ENCODE peak calls at places on chromosomes 3 and 15, in seven cellular contexts. One of them, this sample, is unnamed.

GRCh38 chr3:90024986-90025385 is 917.6 kb downstream of the EPHA3 start:
- DNase-seq in Peyer's patch: no peak
- DNase-seq in brain microvascular endothelial cell: no peak
- DNase-seq in mucosa of descending colon: no peak
- DNase-seq in AG04449: no peak
- DNase-seq in kidney epithelial cell: no peak
- DNase-seq in lung: no peak
- DNase-seq in this sample: no peak

GRCh38 chr3:128395046-128395445 is 71.6 kb downstream of the DNAJB8 start:
- DNase-seq in Peyer's patch: no peak
- DNase-seq in brain microvascular endothelial cell: no peak
- DNase-seq in mucosa of descending colon: no peak
- DNase-seq in AG04449: no peak
- DNase-seq in kidney epithelial cell: no peak
- DNase-seq in lung: no peak
- DNase-seq in this sample: no peak

GRCh38 chr3:2856062-2856792 is 253.9 kb downstream of the IL5RA start:
- DNase-seq in Peyer's patch: no peak
- DNase-seq in brain microvascular endothelial cell: no peak
- DNase-seq in mucosa of descending colon: no peak
- DNase-seq in AG04449: no peak
- DNase-seq in kidney epithelial cell: no peak
- DNase-seq in lung: no peak
- DNase-seq in this sample: no peak

GRCh38 chr3:128851601-128852000 is 27.8 kb upstream of the ACAD9 start:
- DNase-seq in Peyer's patch: no peak
- DNase-seq in brain microvascular endothelial cell: no peak
- DNase-seq in mucosa of descending colon: no peak
- DNase-seq in AG04449: no peak
- DNase-seq in kidney epithelial cell: no peak
- DNase-seq in lung: no peak
- DNase-seq in this sample: no peak

GRCh38 chr3:38114052-38114874 is 22.7 kb downstream of the ACAA1 start:
- DNase-seq in Peyer's patch: peak
- DNase-seq in brain microvascular endothelial cell: no peak
- DNase-seq in mucosa of descending colon: no peak
- DNase-seq in AG04449: no peak
- DNase-seq in kidney epithelial cell: no peak
- DNase-seq in lung: no peak
- DNase-seq in this sample: no peak

GRCh38 chr3:3105815-3106214 is 4.4 kb downstream of the IL5RA start:
- DNase-seq in Peyer's patch: no peak
- DNase-seq in brain microvascular endothelial cell: no peak
- DNase-seq in mucosa of descending colon: no peak
- DNase-seq in AG04449: no peak
- DNase-seq in kidney epithelial cell: no peak
- DNase-seq in lung: no peak
- DNase-seq in this sample: no peak

GRCh38 chr15:52040167-52040900 is 21.3 kb downstream of the MAPK6 start:
- DNase-seq in Peyer's patch: no peak
- DNase-seq in brain microvascular endothelial cell: no peak
- DNase-seq in mucosa of descending colon: no peak
- DNase-seq in AG04449: no peak
- DNase-seq in kidney epithelial cell: no peak
- DNase-seq in lung: no peak
- DNase-seq in this sample: peak

GRCh38 chr3:183819831-183820230 is 5.5 kb downstream of the MAP6D1 start:
- DNase-seq in Peyer's patch: no peak
- DNase-seq in brain microvascular endothelial cell: no peak
- DNase-seq in mucosa of descending colon: no peak
- DNase-seq in AG04449: no peak
- DNase-seq in kidney epithelial cell: no peak
- DNase-seq in lung: no peak
- DNase-seq in this sample: no peak

GRCh38 chr15:39774688-39775267 is 7.9 kb downstream of the FSIP1 start:
- DNase-seq in Peyer's patch: no peak
- DNase-seq in brain microvascular endothelial cell: no peak
- DNase-seq in mucosa of descending colon: no peak
- DNase-seq in AG04449: no peak
- DNase-seq in kidney epithelial cell: no peak
- DNase-seq in lung: no peak
- DNase-seq in this sample: no peak

GRCh38 chr3:65712156-65712555 is 326.6 kb downstream of the MAGI1 start:
- DNase-seq in Peyer's patch: no peak
- DNase-seq in brain microvascular endothelial cell: no peak
- DNase-seq in mucosa of descending colon: no peak
- DNase-seq in AG04449: no peak
- DNase-seq in kidney epithelial cell: no peak
- DNase-seq in lung: no peak
- DNase-seq in this sample: peak

GRCh38 chr3:46935168-46935858 is 41.2 kb downstream of the CCDC12 start:
- DNase-seq in Peyer's patch: peak
- DNase-seq in brain microvascular endothelial cell: peak
- DNase-seq in mucosa of descending colon: no peak
- DNase-seq in AG04449: peak
- DNase-seq in kidney epithelial cell: peak
- DNase-seq in lung: peak
- DNase-seq in this sample: peak

GRCh38 chr3:97712919-97713318 is 51.6 kb upstream of the ARL6 start:
- DNase-seq in Peyer's patch: no peak
- DNase-seq in brain microvascular endothelial cell: no peak
- DNase-seq in mucosa of descending colon: no peak
- DNase-seq in AG04449: no peak
- DNase-seq in kidney epithelial cell: no peak
- DNase-seq in lung: no peak
- DNase-seq in this sample: no peak

GRCh38 chr3:30895329-30895728 is 868 bp upstream of the GADL1 start:
- DNase-seq in Peyer's patch: no peak
- DNase-seq in brain microvascular endothelial cell: no peak
- DNase-seq in mucosa of descending colon: no peak
- DNase-seq in AG04449: no peak
- DNase-seq in kidney epithelial cell: no peak
- DNase-seq in lung: no peak
- DNase-seq in this sample: no peak

GRCh38 chr3:189270248-189270832 is 98.6 kb downstream of the TPRG1 start:
- DNase-seq in Peyer's patch: peak
- DNase-seq in brain microvascular endothelial cell: peak
- DNase-seq in mucosa of descending colon: peak
- DNase-seq in AG04449: peak
- DNase-seq in kidney epithelial cell: peak
- DNase-seq in lung: peak
- DNase-seq in this sample: peak

GRCh38 chr3:104909188-104909587 is 457.5 kb upstream of the ALCAM start:
- DNase-seq in Peyer's patch: no peak
- DNase-seq in brain microvascular endothelial cell: peak
- DNase-seq in mucosa of descending colon: no peak
- DNase-seq in AG04449: peak
- DNase-seq in kidney epithelial cell: peak
- DNase-seq in lung: no peak
- DNase-seq in this sample: no peak

GRCh38 chr15:35173444-35174118 is 88.5 kb upstream of the NANOGP8 start:
- DNase-seq in Peyer's patch: no peak
- DNase-seq in brain microvascular endothelial cell: peak
- DNase-seq in mucosa of descending colon: no peak
- DNase-seq in AG04449: no peak
- DNase-seq in kidney epithelial cell: no peak
- DNase-seq in lung: no peak
- DNase-seq in this sample: peak

GRCh38 chr3:45132568-45133211 is 13.5 kb downstream of the CDCP1 start:
- DNase-seq in Peyer's patch: no peak
- DNase-seq in brain microvascular endothelial cell: no peak
- DNase-seq in mucosa of descending colon: no peak
- DNase-seq in AG04449: no peak
- DNase-seq in kidney epithelial cell: no peak
- DNase-seq in lung: no peak
- DNase-seq in this sample: no peak

GRCh38 chr3:39433642-39434041 is 27.1 kb downstream of the RPSA start:
- DNase-seq in Peyer's patch: no peak
- DNase-seq in brain microvascular endothelial cell: no peak
- DNase-seq in mucosa of descending colon: no peak
- DNase-seq in AG04449: peak
- DNase-seq in kidney epithelial cell: peak
- DNase-seq in lung: no peak
- DNase-seq in this sample: peak

GRCh38 chr3:192825657-192826200 is 91.9 kb downstream of the MB21D2 start:
- DNase-seq in Peyer's patch: no peak
- DNase-seq in brain microvascular endothelial cell: no peak
- DNase-seq in mucosa of descending colon: peak
- DNase-seq in AG04449: no peak
- DNase-seq in kidney epithelial cell: no peak
- DNase-seq in lung: no peak
- DNase-seq in this sample: no peak

GRCh38 chr3:9276761-9277370 is 27.4 kb upstream of the SRGAP3 start:
- DNase-seq in Peyer's patch: no peak
- DNase-seq in brain microvascular endothelial cell: no peak
- DNase-seq in mucosa of descending colon: no peak
- DNase-seq in AG04449: no peak
- DNase-seq in kidney epithelial cell: no peak
- DNase-seq in lung: no peak
- DNase-seq in this sample: no peak

GRCh38 chr15:88624156-88624970 is 3.2 kb downstream of the AEN start:
- DNase-seq in Peyer's patch: no peak
- DNase-seq in brain microvascular endothelial cell: no peak
- DNase-seq in mucosa of descending colon: peak
- DNase-seq in AG04449: no peak
- DNase-seq in kidney epithelial cell: no peak
- DNase-seq in lung: no peak
- DNase-seq in this sample: peak

GRCh38 chr3:127978636-127979035 is 63.6 kb downstream of the KBTBD12 start:
- DNase-seq in Peyer's patch: no peak
- DNase-seq in brain microvascular endothelial cell: no peak
- DNase-seq in mucosa of descending colon: no peak
- DNase-seq in AG04449: no peak
- DNase-seq in kidney epithelial cell: no peak
- DNase-seq in lung: no peak
- DNase-seq in this sample: no peak

GRCh38 chr15:99143655-99144610 is 39.1 kb downstream of the SYNM start:
- DNase-seq in Peyer's patch: no peak
- DNase-seq in brain microvascular endothelial cell: no peak
- DNase-seq in mucosa of descending colon: peak
- DNase-seq in AG04449: no peak
- DNase-seq in kidney epithelial cell: no peak
- DNase-seq in lung: peak
- DNase-seq in this sample: no peak
- H3K4me3 ChIP-seq in Peyer's patch: no peak
- H3K4me3 ChIP-seq in brain microvascular endothelial cell: no peak
- H3K4me3 ChIP-seq in mucosa of descending colon: no peak
- H3K4me3 ChIP-seq in AG04449: no peak
- H3K4me3 ChIP-seq in kidney epithelial cell: no peak
- H3K4me3 ChIP-seq in lung: no peak
- H3K4me3 ChIP-seq in this sample: no peak

DNA sequence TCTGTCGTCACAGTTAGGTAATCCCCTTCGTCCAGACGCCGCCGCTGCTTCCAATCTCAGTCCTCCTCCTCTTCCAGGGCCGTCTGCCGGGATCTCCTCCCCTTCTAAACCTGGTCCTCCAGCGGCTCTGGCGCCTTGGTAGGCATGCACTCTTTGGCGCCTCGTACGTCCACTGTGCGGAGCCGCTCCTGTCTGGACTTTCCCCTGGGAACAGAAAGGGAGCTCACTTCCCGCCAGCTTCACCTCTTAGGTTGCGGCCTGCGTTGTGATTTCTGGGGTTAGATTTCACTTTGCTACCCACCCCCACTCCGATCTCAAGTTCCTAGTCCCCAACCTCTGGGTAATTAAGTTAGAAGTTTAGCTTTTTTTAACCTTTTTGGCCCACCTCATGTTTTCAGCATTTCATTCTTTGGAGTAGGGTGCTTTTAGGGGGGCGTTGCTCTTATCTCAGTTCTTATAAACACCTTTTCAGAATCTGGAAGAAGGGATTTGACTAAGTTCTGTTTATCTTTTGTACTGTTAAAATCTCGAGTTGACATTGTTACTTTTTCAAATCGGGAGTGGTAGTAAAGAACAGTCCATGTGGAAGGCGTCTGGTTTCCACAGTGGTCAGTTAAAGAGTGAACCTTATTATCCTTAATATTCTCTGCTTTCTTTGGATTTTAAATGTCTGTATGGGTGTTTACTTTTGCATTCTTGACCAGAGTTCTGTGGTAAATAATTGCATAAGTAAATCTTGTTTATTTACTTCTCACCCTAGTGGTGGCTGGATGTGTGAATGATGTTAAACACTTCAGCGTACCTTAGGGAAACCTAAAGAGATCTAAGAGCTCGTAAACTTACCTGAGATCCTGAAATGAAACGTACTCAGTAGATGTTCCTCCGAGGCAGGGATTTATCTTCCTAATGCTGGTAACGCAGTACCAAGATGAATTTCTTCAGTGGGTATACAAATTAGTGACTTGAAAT is 611 bp downstream of the CTDSPL2 start:
- DNase-seq in Peyer's patch: peak
- DNase-seq in brain microvascular endothelial cell: no peak
- DNase-seq in mucosa of descending colon: peak
- DNase-seq in AG04449: no peak
- DNase-seq in kidney epithelial cell: no peak
- DNase-seq in lung: no peak
- DNase-seq in this sample: peak
- TF ChIP-seq CTCF in Peyer's patch: peak
- TF ChIP-seq CTCF in brain microvascular endothelial cell: no peak
- TF ChIP-seq CTCF in mucosa of descending colon: no peak
- TF ChIP-seq CTCF in AG04449: no peak
- TF ChIP-seq CTCF in kidney epithelial cell: no peak
- TF ChIP-seq CTCF in lung: no peak
- TF ChIP-seq CTCF in this sample: no peak

DNA sequence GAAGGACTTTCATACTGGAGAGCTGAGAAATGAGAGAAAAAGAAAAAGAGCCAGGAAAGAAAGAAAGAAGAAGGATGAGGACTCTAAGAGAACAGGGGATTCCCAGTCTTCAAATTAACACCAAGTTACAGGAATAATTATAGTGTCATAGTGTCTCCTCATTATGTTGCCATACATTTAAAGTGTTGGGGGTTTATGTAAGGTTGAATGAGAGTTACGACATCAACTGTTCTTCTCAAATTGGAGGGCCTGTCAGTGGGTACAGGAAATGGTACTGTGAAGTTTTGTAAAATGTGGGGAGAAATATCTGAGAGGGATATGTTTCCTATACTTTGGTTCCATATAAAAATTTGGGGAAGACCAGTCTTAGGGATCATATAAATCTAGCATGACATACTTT is 12.3 kb upstream of the CD200 start:
- DNase-seq in Peyer's patch: no peak
- DNase-seq in brain microvascular endothelial cell: no peak
- DNase-seq in mucosa of descending colon: no peak
- DNase-seq in AG04449: no peak
- DNase-seq in kidney epithelial cell: no peak
- DNase-seq in lung: no peak
- DNase-seq in this sample: no peak
- H3K4me3 ChIP-seq in Peyer's patch: no peak
- H3K4me3 ChIP-seq in brain microvascular endothelial cell: no peak
- H3K4me3 ChIP-seq in mucosa of descending colon: no peak
- H3K4me3 ChIP-seq in AG04449: no peak
- H3K4me3 ChIP-seq in kidney epithelial cell: no peak
- H3K4me3 ChIP-seq in lung: no peak
- H3K4me3 ChIP-seq in this sample: no peak

DNA sequence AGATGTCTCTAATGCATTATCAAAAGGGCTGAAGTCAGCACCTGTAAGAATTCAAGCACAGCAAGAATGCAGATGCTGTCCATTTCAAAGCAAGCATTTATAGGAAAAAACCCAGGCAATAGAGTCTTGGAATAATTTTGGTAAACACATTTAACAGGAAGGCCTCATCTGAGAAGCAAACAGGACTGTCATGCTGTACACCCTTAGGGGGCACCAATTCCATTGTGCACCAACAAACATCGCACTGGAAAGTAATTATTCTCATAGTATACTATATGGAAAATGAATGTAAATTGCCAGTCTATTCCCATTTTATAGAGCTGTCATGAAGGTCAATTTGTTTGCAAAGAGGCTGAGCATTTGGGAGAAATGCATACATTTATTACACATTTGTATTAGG is 247.3 kb upstream of the SUCLG2 start:
- DNase-seq in Peyer's patch: no peak
- DNase-seq in brain microvascular endothelial cell: no peak
- DNase-seq in mucosa of descending colon: no peak
- DNase-seq in AG04449: no peak
- DNase-seq in kidney epithelial cell: no peak
- DNase-seq in lung: no peak
- DNase-seq in this sample: no peak
- TF ChIP-seq CTCF in Peyer's patch: no peak
- TF ChIP-seq CTCF in brain microvascular endothelial cell: peak
- TF ChIP-seq CTCF in mucosa of descending colon: no peak
- TF ChIP-seq CTCF in AG04449: no peak
- TF ChIP-seq CTCF in kidney epithelial cell: peak
- TF ChIP-seq CTCF in lung: no peak
- TF ChIP-seq CTCF in this sample: no peak

This sample was measured in cardiac muscle cell.